ENCODE peak calls at places on chromosome 21, in four cellular contexts. W is upper lobe of left lung; M is CD8-positive, alpha-beta memory T cell; I is right atrium auricular region. D is an unnamed sample. For H3K4me1, the result is how much of the 10 kb centered on the place peaks cover.

GRCh38 chr21:36044056-36044455 is 16.3 kb downstream of the SETD4 start:
- DNase-seq in W (no peak), M (no peak), I (no peak), D (no peak)

GRCh38 chr21:31624181-31624580 is 35.3 kb upstream of the SOD1 start:
- DNase-seq in W (no peak), M (no peak), I (no peak), D (no peak)

GRCh38 chr21:42845296-42845965 is 33.9 kb downstream of the WDR4 start:
- DNase-seq in W (peak), M (no peak), I (no peak), D (no peak)

GRCh38 chr21:41663805-41664788 is 102.8 kb downstream of the RIPK4 start:
- DNase-seq in W (peak), M (no peak), I (no peak), D (no peak)

GRCh38 chr21:31136891-31137290 is 98.6 kb upstream of the KRTAP19-8 start:
- DNase-seq in W (no peak), M (no peak), I (no peak), D (no peak)

GRCh38 chr21:42548687-42549406 is 35.2 kb downstream of the SLC37A1 start:
- DNase-seq in W (no peak), M (no peak), I (no peak), D (no peak)

GRCh38 chr21:42850866-42851391 is 28.4 kb downstream of the WDR4 start:
- DNase-seq in W (no peak), M (peak), I (no peak), D (no peak)

GRCh38 chr21:37535672-37536071 is 169.1 kb downstream of the DYRK1A start:
- DNase-seq in W (no peak), M (no peak), I (no peak), D (no peak)

GRCh38 chr21:43194303-43195130 is 25.7 kb downstream of the CRYAA start:
- DNase-seq in W (peak), M (no peak), I (no peak), D (no peak)

GRCh38 chr21:41458121-41458520 is 32.1 kb downstream of the MX1 start:
- DNase-seq in W (no peak), M (no peak), I (no peak), D (no peak)

GRCh38 chr21:32320726-32321125 is 22.1 kb downstream of the MRAP start:
- DNase-seq in W (no peak), M (no peak), I (no peak), D (no peak)

GRCh38 chr21:34908424-34909055 is 140.6 kb downstream of the RUNX1 start:
- DNase-seq in W (peak), M (no peak), I (no peak), D (no peak)

GRCh38 chr21:42495765-42496119 is 282 bp downstream of the RSPH1 start:
- DNase-seq in W (peak), M (no peak), I (no peak), D (no peak)

GRCh38 chr21:31554511-31555022 is 104.9 kb upstream of the SOD1 start:
- DNase-seq in W (no peak), M (no peak), I (no peak), D (no peak)

GRCh38 chr21:41199588-41199987 is 31.6 kb downstream of the BACE2 start:
- DNase-seq in W (no peak), M (no peak), I (no peak), D (no peak)

GRCh38 chr21:36149788-36150187 is 6.8 kb upstream of the DOP1B start:
- DNase-seq in W (peak), M (no peak), I (no peak), D (no peak)

GRCh38 chr21:32181415-32181814 is 97.4 kb downstream of the MIS18A start:
- DNase-seq in W (no peak), M (no peak), I (no peak), D (no peak)

GRCh38 chr21:35291034-35291433 is 241.9 kb upstream of the RUNX1 start:
- DNase-seq in W (no peak), M (no peak), I (no peak), D (no peak)

GRCh38 chr21:35274090-35274489 is 225.0 kb upstream of the RUNX1 start:
- DNase-seq in W (no peak), M (no peak), I (no peak), D (no peak)

GRCh38 chr21:17646790-17647189 is 34.1 kb upstream of the BTG3 start:
- DNase-seq in W (no peak), M (no peak), I (no peak), D (no peak)

GRCh38 chr21:40754466-40754865 is 92.5 kb downstream of the DSCAM start:
- DNase-seq in W (peak), M (no peak), I (no peak), D (no peak)

GRCh38 chr21:34630536-34631143 is 15.7 kb upstream of the RCAN1 start:
- DNase-seq in W (no peak), M (no peak), I (no peak), D (peak)

GRCh38 chr21:33230518-33231324 is 983 bp downstream of the IFNAR2 start:
- DNase-seq in W (peak), M (peak), I (no peak), D (peak)

GRCh38 chr21:34962586-34963222 is 86.4 kb downstream of the RUNX1 start:
- DNase-seq in W (no peak), M (no peak), I (no peak), D (no peak)

GRCh38 chr21:33205476-33205875 is 24.3 kb upstream of the IFNAR2 start:
- DNase-seq in W (peak), M (no peak), I (no peak), D (no peak)

GRCh38 chr21:42118901-42119300 is 47.8 kb downstream of the UMODL1 start:
- DNase-seq in W (no peak), M (no peak), I (no peak), D (no peak)

GRCh38 chr21:42434884-42435283 is 31.2 kb downstream of the UBASH3A start:
- DNase-seq in W (no peak), M (no peak), I (no peak), D (no peak)

GRCh38 chr21:27104749-27105439 is 138.0 kb upstream of the ADAMTS5 start:
- DNase-seq in W (no peak), M (no peak), I (no peak), D (no peak)

GRCh38 chr21:41425588-41425953 is 468 bp upstream of the MX1 start:
- DNase-seq in W (no peak), M (no peak), I (no peak), D (no peak)

GRCh38 chr21:36917487-36918158 is 48.8 kb downstream of the HLCS start:
- DNase-seq in W (no peak), M (no peak), I (no peak), D (no peak)

GRCh38 chr21:27759091-27759659 is 792.3 kb upstream of the ADAMTS5 start:
- DNase-seq in W (peak), M (no peak), I (no peak), D (no peak)

GRCh38 chr21:34802180-34802899 is 133.5 kb downstream of the CLIC6 start:
- DNase-seq in W (no peak), M (no peak), I (no peak), D (no peak)

GRCh38 chr21:31886896-31887595 is 14.2 kb downstream of the HUNK start:
- DNase-seq in W (no peak), M (no peak), I (no peak), D (no peak)

GRCh38 chr21:31707499-31707898 is 24.4 kb downstream of the SCAF4 start:
- DNase-seq in W (no peak), M (no peak), I (no peak), D (no peak)

GRCh38 chr21:35868005-35868868 is 192.1 kb downstream of the SETD4 start:
- DNase-seq in W (no peak), M (no peak), I (no peak), D (no peak)

GRCh38 chr21:30733026-30733425 is 14.0 kb downstream of the KRTAP21-2 start:
- DNase-seq in W (no peak), M (no peak), I (no peak), D (no peak)

DNA sequence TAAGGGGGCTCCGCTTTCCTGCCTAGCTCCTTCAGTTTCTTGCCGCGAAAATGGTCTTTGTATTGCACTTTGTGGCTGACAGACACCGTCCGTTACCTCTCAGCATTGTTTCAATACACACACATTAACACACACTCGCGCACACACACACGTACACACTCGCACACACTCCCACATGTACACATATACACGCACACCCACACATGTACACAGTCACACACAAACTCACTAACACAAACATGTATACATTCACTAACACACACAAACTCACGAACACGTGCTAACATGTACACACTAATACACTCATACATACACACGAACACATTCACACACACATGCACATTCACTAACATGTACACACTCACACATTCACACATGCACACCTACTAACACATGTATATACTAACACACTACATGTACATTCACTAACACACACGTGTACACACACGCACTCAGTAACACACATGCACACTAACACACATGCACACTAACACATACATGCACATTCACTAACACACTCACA is 48.9 kb downstream of the PSMG1 start:
- DNase-seq in W (no peak), M (no peak), I (peak), D (no peak)
- H3K4me1 ChIP-seq in W (under half), M (under half), I (under half), D (under half)

DNA sequence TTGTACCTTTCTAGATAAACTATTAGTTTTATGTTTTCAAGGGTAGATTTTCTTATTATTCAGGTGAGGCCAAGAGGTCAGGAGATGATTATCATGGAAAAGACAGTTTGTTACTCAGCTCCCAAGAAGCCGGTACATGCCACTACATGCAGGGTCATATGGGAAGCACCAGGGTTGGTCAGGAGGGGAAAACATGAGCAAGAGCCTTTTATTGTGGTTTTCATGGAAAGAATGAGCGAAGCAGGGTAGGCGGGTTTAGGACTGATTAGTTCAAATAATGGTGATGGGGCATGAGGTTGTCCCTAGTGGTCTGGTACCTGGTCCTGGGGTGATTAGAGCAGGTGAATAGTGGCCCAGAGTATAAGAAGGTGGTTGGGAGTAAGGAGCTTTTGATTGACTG is 189.9 kb downstream of the APP start:
- DNase-seq in W (no peak), M (no peak), I (no peak), D (no peak)
- H3K27ac ChIP-seq in W (no peak), M (no peak), I (no peak), D (no peak)

GRCh38 chr21:45363921-45364463 is 41.0 kb upstream of the COL18A1 start:
- DNase-seq in W (peak), M (no peak), I (peak), D (no peak)

GRCh38 chr21:45365608-45366241 is 39.2 kb upstream of the COL18A1 start:
- DNase-seq in W (no peak), M (no peak), I (no peak), D (no peak)

GRCh38 chr21:45366476-45366875 is 38.5 kb upstream of the COL18A1 start:
- DNase-seq in W (no peak), M (no peak), I (no peak), D (no peak)

GRCh38 chr21:45365186-45365607 is 39.8 kb upstream of the COL18A1 start:
- DNase-seq in W (no peak), M (no peak), I (no peak), D (no peak)

DNA sequence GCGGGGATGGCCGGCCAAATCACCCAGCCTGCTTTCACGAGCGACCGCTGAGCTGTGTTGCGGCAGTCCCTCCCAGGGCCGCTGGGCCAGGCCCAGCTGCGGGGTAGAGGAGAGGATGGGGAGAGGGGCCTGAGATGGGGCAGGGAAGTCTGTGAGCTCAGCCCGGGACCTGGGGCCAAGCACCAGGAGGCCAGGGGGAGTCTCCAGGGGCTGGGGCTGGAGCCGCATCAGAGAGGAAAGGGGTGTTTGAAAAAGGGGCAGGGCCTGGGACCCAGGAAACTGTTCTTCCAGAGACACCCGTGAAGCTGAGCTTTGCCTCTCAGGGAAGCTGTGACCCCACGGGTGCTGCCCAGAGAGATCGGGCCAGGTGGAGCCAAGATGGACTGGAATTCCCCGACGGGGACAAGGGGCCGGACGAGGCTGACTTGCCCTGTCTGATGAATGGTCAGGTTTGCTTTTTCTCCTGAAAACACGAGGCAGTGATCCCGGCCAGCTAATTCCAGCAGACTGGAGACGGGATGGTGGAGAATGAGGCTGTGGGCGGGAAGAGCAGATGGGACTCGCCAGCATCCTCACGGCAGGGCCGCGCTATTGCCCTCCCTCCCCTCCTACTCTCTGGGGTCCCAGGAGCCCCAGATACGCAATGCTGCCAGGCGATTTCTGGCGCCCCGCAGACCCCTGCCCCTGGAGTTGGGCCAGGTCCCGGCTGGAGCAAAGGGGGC is 40.3 kb upstream of the COL18A1 start:
- DNase-seq in W (no peak), M (no peak), I (peak), D (no peak)
- H3K4me3 ChIP-seq in W (no peak), M (no peak), I (no peak), D (no peak)

GRCh38 chr21:14528815-14529214 is 17.3 kb downstream of the SAMSN1 start:
- DNase-seq in W (no peak), M (no peak), I (no peak), D (no peak)
- H3K4me1 ChIP-seq in W (under half), M (under half), I (under half), D (under half)

DNA sequence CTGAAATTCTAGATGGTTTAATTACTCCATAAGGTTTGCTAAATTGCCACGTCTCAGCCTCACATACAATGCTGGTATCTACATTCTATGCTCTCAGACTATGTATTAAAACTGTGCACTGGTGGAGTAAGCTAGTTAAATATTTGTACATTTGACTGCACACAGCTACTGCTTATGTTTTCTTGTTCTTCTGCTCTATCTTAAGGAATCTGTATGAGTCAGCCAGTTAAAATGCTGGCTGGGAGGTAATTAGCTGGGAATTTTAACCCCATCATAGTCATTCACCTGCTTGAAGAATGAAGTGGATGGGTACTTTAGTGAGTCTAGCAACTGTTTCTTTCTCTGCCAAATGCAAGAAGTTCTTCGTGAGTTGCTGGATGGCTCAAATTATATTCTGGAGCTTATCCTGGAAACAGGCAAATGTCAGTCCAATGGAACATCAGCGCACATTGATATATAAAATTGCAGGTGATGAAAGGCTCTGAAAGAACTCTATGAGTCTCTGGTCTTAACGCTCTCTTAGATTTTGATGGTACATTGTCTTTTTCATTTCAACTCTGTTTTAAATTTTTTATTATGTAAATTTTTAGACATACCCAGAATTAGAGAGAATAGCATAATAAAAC is 83.4 kb downstream of the BACH1 start:
- DNase-seq in W (no peak), M (no peak), I (no peak), D (no peak)
- H3K27ac ChIP-seq in W (no peak), M (no peak), I (no peak), D (no peak)